ENCODE peak calls at places on chromosomes 11 and 22, in four cellular contexts. One of them, this sample, is unnamed.

GRCh38 chr11:11451501-11452005 is 98.5 kb upstream of the CSNK2A3 start:
- DNase-seq in IMR-90: peak
- DNase-seq in esophagus squamous epithelium: no peak
- DNase-seq in fibroblast of pulmonary artery: no peak
- DNase-seq in this sample: no peak

GRCh38 chr11:60700689-60701508 is 1.5 kb downstream of the MS4A8 start:
- DNase-seq in fibroblast of pulmonary artery: peak
- DNase-seq in esophagus squamous epithelium: no peak
- DNase-seq in IMR-90: no peak
- DNase-seq in this sample: no peak

GRCh38 chr22:35622132-35622913 is 5.2 kb upstream of the MB start:
- DNase-seq in esophagus squamous epithelium: no peak
- DNase-seq in fibroblast of pulmonary artery: no peak
- DNase-seq in IMR-90: no peak
- DNase-seq in this sample: no peak

GRCh38 chr22:39414886-39415285 is 15.3 kb downstream of the TAB1 start:
- DNase-seq in fibroblast of pulmonary artery: no peak
- DNase-seq in IMR-90: no peak
- DNase-seq in esophagus squamous epithelium: no peak
- DNase-seq in this sample: no peak

GRCh38 chr11:114058871-114059277 is 637 bp upstream of the ZBTB16 start:
- DNase-seq in fibroblast of pulmonary artery: no peak
- DNase-seq in esophagus squamous epithelium: no peak
- DNase-seq in IMR-90: no peak
- DNase-seq in this sample: no peak

GRCh38 chr11:11022126-11022730 is 164.4 kb upstream of the ZBED5 start:
- DNase-seq in fibroblast of pulmonary artery: peak
- DNase-seq in IMR-90: peak
- DNase-seq in esophagus squamous epithelium: no peak
- DNase-seq in this sample: no peak

GRCh38 chr11:133898031-133898769 is 52.9 kb upstream of the SPATA19 start:
- DNase-seq in fibroblast of pulmonary artery: no peak
- DNase-seq in esophagus squamous epithelium: no peak
- DNase-seq in IMR-90: no peak
- DNase-seq in this sample: no peak

GRCh38 chr11:27933992-27934829 is 173.7 kb downstream of the KIF18A start:
- DNase-seq in IMR-90: peak
- DNase-seq in esophagus squamous epithelium: no peak
- DNase-seq in fibroblast of pulmonary artery: peak
- DNase-seq in this sample: no peak

GRCh38 chr22:24421428-24421931 is 5.9 kb upstream of the ADORA2A start:
- DNase-seq in esophagus squamous epithelium: no peak
- DNase-seq in fibroblast of pulmonary artery: no peak
- DNase-seq in IMR-90: no peak
- DNase-seq in this sample: no peak

GRCh38 chr22:50185384-50186087 is at the start of gene TRABD:
- DNase-seq in fibroblast of pulmonary artery: peak
- DNase-seq in IMR-90: peak
- DNase-seq in esophagus squamous epithelium: no peak
- DNase-seq in this sample: no peak

GRCh38 chr11:44356351-44356750 is 46.4 kb upstream of the ALX4 start:
- DNase-seq in IMR-90: no peak
- DNase-seq in esophagus squamous epithelium: no peak
- DNase-seq in fibroblast of pulmonary artery: no peak
- DNase-seq in this sample: no peak

GRCh38 chr22:24379536-24379935 is 47.9 kb upstream of the ADORA2A start:
- DNase-seq in esophagus squamous epithelium: no peak
- DNase-seq in IMR-90: peak
- DNase-seq in fibroblast of pulmonary artery: no peak
- DNase-seq in this sample: no peak

GRCh38 chr11:66332371-66333219 is 3.6 kb downstream of the RIN1 start:
- DNase-seq in fibroblast of pulmonary artery: no peak
- DNase-seq in esophagus squamous epithelium: no peak
- DNase-seq in IMR-90: no peak
- DNase-seq in this sample: no peak

GRCh38 chr22:19626042-19626560 is 88.2 kb upstream of the SEPTIN5 start:
- DNase-seq in fibroblast of pulmonary artery: no peak
- DNase-seq in IMR-90: no peak
- DNase-seq in esophagus squamous epithelium: no peak
- DNase-seq in this sample: no peak

GRCh38 chr22:49936973-49937757 is 18.7 kb downstream of the CRELD2 start:
- DNase-seq in esophagus squamous epithelium: no peak
- DNase-seq in IMR-90: no peak
- DNase-seq in fibroblast of pulmonary artery: no peak
- DNase-seq in this sample: no peak

GRCh38 chr11:119012629-119013170 is 5.4 kb downstream of the RPS25 start:
- DNase-seq in IMR-90: no peak
- DNase-seq in fibroblast of pulmonary artery: no peak
- DNase-seq in esophagus squamous epithelium: no peak
- DNase-seq in this sample: no peak
- TF ChIP-seq CTCF in IMR-90: no peak
- TF ChIP-seq CTCF in fibroblast of pulmonary artery: no peak
- TF ChIP-seq CTCF in esophagus squamous epithelium: no peak
- TF ChIP-seq CTCF in this sample: no peak

GRCh38 chr11:117316197-117316961 is at the start of gene BACE1:
- DNase-seq in esophagus squamous epithelium: no peak
- DNase-seq in IMR-90: peak
- DNase-seq in fibroblast of pulmonary artery: peak
- DNase-seq in this sample: peak
- TF ChIP-seq CTCF in esophagus squamous epithelium: peak
- TF ChIP-seq CTCF in IMR-90: peak
- TF ChIP-seq CTCF in fibroblast of pulmonary artery: peak
- TF ChIP-seq CTCF in this sample: peak

GRCh38 chr11:705646-706438 is at the start of gene EPS8L2:
- DNase-seq in esophagus squamous epithelium: no peak
- DNase-seq in fibroblast of pulmonary artery: no peak
- DNase-seq in IMR-90: no peak
- DNase-seq in this sample: no peak

GRCh38 chr11:706439-706956 is 467 bp downstream of the EPS8L2 start:
- DNase-seq in IMR-90: peak
- DNase-seq in fibroblast of pulmonary artery: no peak
- DNase-seq in esophagus squamous epithelium: no peak
- DNase-seq in this sample: no peak

GRCh38 chr11:707817-708420 is 1.9 kb downstream of the EPS8L2 start:
- DNase-seq in esophagus squamous epithelium: no peak
- DNase-seq in fibroblast of pulmonary artery: no peak
- DNase-seq in IMR-90: no peak
- DNase-seq in this sample: no peak

GRCh38 chr11:708511-708910 is 2.5 kb downstream of the EPS8L2 start:
- DNase-seq in esophagus squamous epithelium: no peak
- DNase-seq in fibroblast of pulmonary artery: no peak
- DNase-seq in IMR-90: no peak
- DNase-seq in this sample: no peak

DNA sequence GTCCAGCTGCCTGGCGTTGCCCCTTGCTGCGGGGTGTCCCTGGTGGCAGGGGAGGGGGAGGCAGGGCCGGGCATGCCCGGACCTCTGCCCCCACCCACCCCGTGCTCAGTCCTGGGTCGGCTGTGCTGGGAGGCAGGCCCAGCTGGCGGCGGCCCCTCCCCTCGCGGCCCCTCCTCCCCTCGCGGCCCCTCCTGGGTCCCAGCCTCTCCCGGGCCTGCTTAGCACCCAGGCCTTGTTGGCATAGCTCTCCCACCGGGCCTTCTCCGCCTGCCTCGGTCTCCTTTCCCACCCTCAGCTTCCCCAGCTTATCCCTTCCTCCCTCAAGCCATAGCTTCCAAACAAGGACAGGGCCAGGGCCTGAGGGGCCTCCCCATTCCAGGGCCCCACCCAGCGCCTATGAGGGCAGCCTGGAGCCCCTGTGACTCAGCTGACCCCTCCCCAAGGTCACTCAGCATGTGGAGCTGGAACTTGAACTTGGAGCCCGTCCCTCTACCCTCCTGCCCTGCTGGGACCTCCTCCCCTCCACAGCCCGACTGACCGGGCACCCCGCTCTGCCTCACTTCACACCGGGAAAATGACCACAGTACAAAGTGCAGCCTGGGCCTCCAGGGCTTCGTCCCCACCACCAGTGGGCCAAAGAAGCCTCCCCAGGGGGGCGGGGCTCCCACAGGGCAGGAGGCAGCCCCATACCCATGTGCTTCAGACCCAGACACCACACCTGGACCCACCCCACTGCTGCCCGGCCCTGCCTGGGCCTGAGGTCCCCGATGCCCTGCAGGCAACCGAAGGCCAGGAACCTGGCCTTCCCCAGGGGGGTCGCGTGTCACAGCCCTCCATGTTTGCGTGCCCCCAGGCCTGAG is 1.2 kb downstream of the EPS8L2 start:
- DNase-seq in esophagus squamous epithelium: no peak
- DNase-seq in IMR-90: no peak
- DNase-seq in fibroblast of pulmonary artery: no peak
- DNase-seq in this sample: no peak
- TF ChIP-seq CTCF in esophagus squamous epithelium: no peak
- TF ChIP-seq CTCF in IMR-90: no peak
- TF ChIP-seq CTCF in fibroblast of pulmonary artery: no peak
- TF ChIP-seq CTCF in this sample: peak

DNA sequence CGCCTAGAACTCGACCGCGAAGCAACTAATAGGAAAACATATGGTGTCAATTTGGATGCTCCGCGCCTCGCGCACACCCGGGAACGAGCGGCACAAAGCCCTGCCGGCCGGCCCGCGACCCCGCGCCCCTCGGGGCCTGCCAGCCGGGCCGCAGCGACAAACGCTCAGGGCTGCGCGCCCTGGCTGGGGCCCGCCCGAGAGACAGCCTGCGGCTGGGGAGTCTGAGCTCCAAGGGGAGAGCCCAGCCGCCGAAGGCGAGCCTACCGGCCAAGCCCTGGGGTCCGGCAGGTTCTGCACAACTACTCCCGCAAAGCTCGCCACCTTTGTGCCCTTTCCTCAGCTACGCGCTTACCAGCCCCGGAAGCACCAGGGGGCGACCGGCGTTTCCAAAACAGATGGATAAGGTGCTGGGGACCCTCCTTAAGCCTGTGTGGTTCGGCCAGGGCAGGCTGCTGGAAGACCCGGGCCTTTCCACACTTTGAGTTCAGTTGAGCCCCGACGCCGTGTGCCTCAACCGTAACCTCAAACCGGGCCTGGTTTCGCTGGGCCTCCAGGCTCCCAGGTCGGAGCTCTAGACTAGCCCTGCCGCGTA is 6.0 kb downstream of the PAX6 start:
- DNase-seq in esophagus squamous epithelium: no peak
- DNase-seq in IMR-90: no peak
- DNase-seq in fibroblast of pulmonary artery: no peak
- DNase-seq in this sample: no peak
- TF ChIP-seq CTCF in esophagus squamous epithelium: no peak
- TF ChIP-seq CTCF in IMR-90: no peak
- TF ChIP-seq CTCF in fibroblast of pulmonary artery: no peak
- TF ChIP-seq CTCF in this sample: no peak

DNA sequence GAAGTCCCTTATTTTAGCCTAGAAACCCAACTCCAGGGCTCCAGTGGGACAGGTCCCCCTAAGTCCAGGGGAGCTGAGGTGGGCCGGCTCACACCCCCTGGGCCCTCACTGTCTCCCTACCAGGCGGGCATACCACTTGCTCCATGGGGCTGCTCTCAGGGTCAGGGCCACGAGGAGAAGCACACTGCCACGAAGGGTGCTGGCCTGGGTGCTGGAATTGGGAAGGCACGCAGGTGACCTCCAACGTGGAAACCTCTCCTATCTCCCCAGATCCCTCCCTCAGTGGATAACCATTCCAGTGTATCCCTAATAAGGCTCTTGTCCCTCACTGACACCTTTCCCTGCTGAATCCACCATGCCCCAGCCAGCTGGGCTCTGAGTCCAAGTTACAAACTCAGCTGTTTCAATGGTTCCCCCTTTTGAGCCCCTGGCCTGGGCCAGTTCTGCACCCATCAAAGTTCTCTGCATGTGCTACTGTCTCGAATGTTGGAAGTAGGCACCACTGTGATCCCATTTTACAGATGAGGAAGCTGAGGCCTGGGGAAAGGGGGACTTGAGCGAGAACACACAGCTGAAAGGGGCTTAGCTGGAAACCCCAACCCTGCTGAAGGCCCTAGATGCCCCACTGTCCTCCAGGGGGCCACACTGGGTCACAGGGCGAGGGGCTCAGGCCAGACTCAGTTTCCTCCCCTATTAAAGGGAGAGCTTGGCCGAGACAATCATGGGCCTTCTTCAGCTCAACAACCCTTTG is 1.5 kb downstream of the SHISAL1 start:
- DNase-seq in IMR-90: no peak
- DNase-seq in fibroblast of pulmonary artery: no peak
- DNase-seq in esophagus squamous epithelium: no peak
- DNase-seq in this sample: no peak
- TF ChIP-seq CTCF in IMR-90: peak
- TF ChIP-seq CTCF in fibroblast of pulmonary artery: no peak
- TF ChIP-seq CTCF in esophagus squamous epithelium: no peak
- TF ChIP-seq CTCF in this sample: no peak

DNA sequence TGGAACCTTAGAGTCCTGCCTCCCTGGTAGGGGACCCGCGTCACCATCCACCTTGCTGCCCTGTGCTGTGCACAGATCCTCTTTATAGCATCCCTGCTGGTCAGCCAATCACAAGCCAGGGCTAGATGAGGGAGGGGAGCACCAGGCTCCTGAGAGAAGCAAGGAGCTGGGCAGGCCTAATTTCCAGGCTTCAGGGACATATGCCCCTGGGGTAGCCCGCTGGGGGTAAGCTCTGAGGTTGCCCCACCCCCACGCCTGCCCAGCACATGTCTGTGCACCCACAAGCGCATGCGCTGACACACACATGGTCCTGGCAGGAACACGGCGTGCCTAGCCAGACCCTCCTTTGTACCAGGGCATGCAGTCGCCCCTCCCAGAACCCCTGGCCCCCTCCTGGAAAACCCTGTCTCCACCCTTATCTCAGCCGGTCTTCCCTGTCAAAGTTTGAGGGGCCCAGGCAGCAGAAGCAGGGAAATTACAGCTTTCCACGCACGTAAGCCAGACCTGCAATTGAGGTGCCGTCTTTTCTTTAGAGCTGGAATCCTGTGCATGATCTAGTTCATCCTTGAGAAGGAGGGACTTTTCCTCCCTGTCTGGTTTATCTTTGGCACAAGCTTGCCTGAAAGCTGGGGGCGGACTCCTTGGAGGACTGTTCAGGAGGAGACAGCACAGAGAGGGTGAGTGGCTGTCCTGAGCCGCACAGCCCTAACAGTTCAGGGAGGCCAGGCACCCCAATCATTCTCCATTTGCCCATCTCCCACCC is 2.1 kb downstream of the SSTR3 start:
- DNase-seq in esophagus squamous epithelium: no peak
- DNase-seq in fibroblast of pulmonary artery: no peak
- DNase-seq in IMR-90: no peak
- DNase-seq in this sample: no peak
- TF ChIP-seq CTCF in esophagus squamous epithelium: no peak
- TF ChIP-seq CTCF in fibroblast of pulmonary artery: no peak
- TF ChIP-seq CTCF in IMR-90: no peak
- TF ChIP-seq CTCF in this sample: no peak

GRCh38 chr11:90476442-90477007 is 253.7 kb upstream of the CHORDC1 start:
- DNase-seq in IMR-90: peak
- DNase-seq in esophagus squamous epithelium: no peak
- DNase-seq in fibroblast of pulmonary artery: peak
- DNase-seq in this sample: no peak
- TF ChIP-seq CTCF in IMR-90: peak
- TF ChIP-seq CTCF in esophagus squamous epithelium: peak
- TF ChIP-seq CTCF in fibroblast of pulmonary artery: no peak
- TF ChIP-seq CTCF in this sample: no peak

This sample was measured in thoracic aorta.